ENCODE peak calls at places on chromosomes 7 and 10, in eight cellular contexts. E is Peyer's patch, D is upper lobe of right lung, Y is ecto neural progenitor cell, U is AG10803, B is mesendoderm, A is HFFc6, M is iris pigment epithelial cell. Z is an unnamed sample.

GRCh38 chr10:63637833-63638443 is 116.7 kb downstream of the REEP3 start:
- DNase-seq in E (no peak), D (no peak), Y (no peak), U (no peak), B (peak; percentile 32), A (no peak), M (no peak), Z (no peak)

GRCh38 chr7:81245353-81245752 is 326.5 kb upstream of the SEMA3C start:
- DNase-seq in E (no peak), D (no peak), Y (no peak), U (no peak), B (no peak), A (no peak), M (no peak), Z (no peak)

GRCh38 chr10:43930777-43931176 is 282.1 kb upstream of the ZNF32 start:
- DNase-seq in E (no peak), D (peak; percentile 30), Y (no peak), U (no peak), B (no peak), A (no peak), M (no peak), Z (no peak)

GRCh38 chr10:67794909-67795460 is 43.0 kb downstream of the DNAJC12 start:
- DNase-seq in E (no peak), D (no peak), Y (no peak), U (no peak), B (peak; percentile 87), A (no peak), M (no peak), Z (no peak)

GRCh38 chr10:63622097-63622496 is 100.9 kb downstream of the REEP3 start:
- DNase-seq in E (no peak), D (no peak), Y (no peak), U (no peak), B (no peak), A (no peak), M (no peak), Z (no peak)

GRCh38 chr10:8389630-8390029 is 335.1 kb downstream of the GATA3 start:
- DNase-seq in E (no peak), D (no peak), Y (no peak), U (no peak), B (no peak), A (no peak), M (no peak), Z (no peak)

GRCh38 chr7:132575336-132575986 is 809 bp downstream of the PLXNA4 start:
- DNase-seq in E (no peak), D (no peak), Y (peak; percentile 73), U (peak; percentile 73), B (peak; percentile 70), A (peak; percentile 24), M (peak; percentile 28), Z (peak; percentile 38)

GRCh38 chr7:45576249-45576929 is 2.2 kb downstream of the ADCY1 start:
- DNase-seq in E (no peak), D (no peak), Y (no peak), U (no peak), B (no peak), A (no peak), M (no peak), Z (no peak)

GRCh38 chr7:117751775-117752174 is 121.5 kb downstream of the CTTNBP2 start:
- DNase-seq in E (no peak), D (no peak), Y (no peak), U (no peak), B (no peak), A (no peak), M (no peak), Z (no peak)

GRCh38 chr7:33072471-33072870 is 9.9 kb upstream of the NT5C3A start:
- DNase-seq in E (no peak), D (no peak), Y (no peak), U (peak; percentile 81), B (no peak), A (peak; percentile 80), M (peak; percentile 70), Z (no peak)

GRCh38 chr7:134421998-134422397 is 36.9 kb downstream of the AKR1B1 start:
- DNase-seq in E (no peak), D (no peak), Y (no peak), U (peak; percentile 27), B (peak; percentile 14), A (no peak), M (no peak), Z (no peak)

GRCh38 chr10:118584181-118584954 is 11.1 kb downstream of the PRLHR start:
- DNase-seq in E (no peak), D (no peak), Y (no peak), U (peak; percentile 68), B (no peak), A (peak; percentile 87), M (peak; percentile 83), Z (no peak)

GRCh38 chr10:122648599-122649428 is 50.8 kb downstream of the C10orf120 start:
- DNase-seq in E (peak; percentile 71), D (peak; percentile 73), Y (peak; percentile 80), U (peak; percentile 27), B (peak; percentile 76), A (peak; percentile 4), M (peak; percentile 35), Z (peak; percentile 24)

Z was measured in HuH-7.5.